ENCODE peak calls at places on chromosomes 2 and 18, in six cellular contexts. One of them, this sample, is unnamed.

GRCh38 chr2:75589344-75590105 is 28.8 kb upstream of the EVA1A start:
- DNase-seq in transverse colon: no peak
- DNase-seq in K562: no peak
- DNase-seq in OCI-LY7: no peak
- DNase-seq in CD4-positive, alpha-beta T cell: no peak
- DNase-seq in psoas muscle: no peak
- DNase-seq in this sample: no peak

GRCh38 chr2:65227035-65227470 is 578 bp upstream of the ACTR2 start:
- DNase-seq in OCI-LY7: peak; percentile 58
- DNase-seq in CD4-positive, alpha-beta T cell: no peak
- DNase-seq in psoas muscle: peak; percentile 31
- DNase-seq in K562: no peak
- DNase-seq in transverse colon: peak; percentile 41
- DNase-seq in this sample: peak; percentile 50

GRCh38 chr18:4450065-4450676 is 4.9 kb downstream of the DLGAP1 start:
- DNase-seq in transverse colon: no peak
- DNase-seq in K562: no peak
- DNase-seq in psoas muscle: no peak
- DNase-seq in CD4-positive, alpha-beta T cell: no peak
- DNase-seq in OCI-LY7: no peak
- DNase-seq in this sample: no peak

GRCh38 chr2:160747771-160748170 is 254.2 kb upstream of the RBMS1 start:
- DNase-seq in psoas muscle: no peak
- DNase-seq in CD4-positive, alpha-beta T cell: no peak
- DNase-seq in transverse colon: no peak
- DNase-seq in K562: no peak
- DNase-seq in OCI-LY7: no peak
- DNase-seq in this sample: no peak

GRCh38 chr2:168851674-168852320 is 38.4 kb downstream of the SPC25 start:
- DNase-seq in K562: peak; percentile 74
- DNase-seq in transverse colon: no peak
- DNase-seq in CD4-positive, alpha-beta T cell: no peak
- DNase-seq in psoas muscle: peak; percentile 26
- DNase-seq in OCI-LY7: no peak
- DNase-seq in this sample: no peak

GRCh38 chr2:173149491-173149890 is 73.8 kb downstream of the MAP3K20 start:
- DNase-seq in K562: no peak
- DNase-seq in OCI-LY7: no peak
- DNase-seq in psoas muscle: no peak
- DNase-seq in CD4-positive, alpha-beta T cell: peak; percentile 3
- DNase-seq in transverse colon: no peak
- DNase-seq in this sample: no peak

GRCh38 chr2:66445781-66446177 is 10.9 kb downstream of the MEIS1 start:
- DNase-seq in K562: no peak
- DNase-seq in transverse colon: no peak
- DNase-seq in CD4-positive, alpha-beta T cell: no peak
- DNase-seq in OCI-LY7: no peak
- DNase-seq in psoas muscle: peak; percentile 30
- DNase-seq in this sample: no peak

GRCh38 chr18:61992285-61992684 is 99.5 kb upstream of the RNF152 start:
- DNase-seq in OCI-LY7: no peak
- DNase-seq in transverse colon: no peak
- DNase-seq in K562: no peak
- DNase-seq in CD4-positive, alpha-beta T cell: no peak
- DNase-seq in psoas muscle: no peak
- DNase-seq in this sample: no peak

GRCh38 chr2:196453613-196454047 is 185.9 kb upstream of the CCDC150 start:
- DNase-seq in transverse colon: peak; percentile 31
- DNase-seq in OCI-LY7: peak; percentile 47
- DNase-seq in CD4-positive, alpha-beta T cell: peak; percentile 15
- DNase-seq in psoas muscle: no peak
- DNase-seq in K562: peak; percentile 9
- DNase-seq in this sample: no peak

GRCh38 chr2:241061275-241061674 is 40.8 kb downstream of the MTERF4 start:
- DNase-seq in psoas muscle: no peak
- DNase-seq in CD4-positive, alpha-beta T cell: no peak
- DNase-seq in K562: no peak
- DNase-seq in OCI-LY7: no peak
- DNase-seq in transverse colon: no peak
- DNase-seq in this sample: peak; percentile 60

GRCh38 chr18:55024568-55024967 is 65.3 kb upstream of the CCDC68 start:
- DNase-seq in psoas muscle: no peak
- DNase-seq in transverse colon: no peak
- DNase-seq in CD4-positive, alpha-beta T cell: no peak
- DNase-seq in K562: no peak
- DNase-seq in OCI-LY7: no peak
- DNase-seq in this sample: no peak

GRCh38 chr2:12931211-12931844 is 214.6 kb downstream of the TRIB2 start:
- DNase-seq in OCI-LY7: peak; percentile 23
- DNase-seq in transverse colon: no peak
- DNase-seq in K562: peak; percentile 9
- DNase-seq in CD4-positive, alpha-beta T cell: no peak
- DNase-seq in psoas muscle: no peak
- DNase-seq in this sample: no peak

GRCh38 chr2:68806511-68807109 is 64.6 kb downstream of the BMP10 start:
- DNase-seq in transverse colon: no peak
- DNase-seq in CD4-positive, alpha-beta T cell: no peak
- DNase-seq in psoas muscle: no peak
- DNase-seq in OCI-LY7: no peak
- DNase-seq in K562: no peak
- DNase-seq in this sample: no peak

GRCh38 chr2:160145471-160145870 is 54.6 kb downstream of the ITGB6 start:
- DNase-seq in CD4-positive, alpha-beta T cell: no peak
- DNase-seq in transverse colon: no peak
- DNase-seq in OCI-LY7: peak; percentile 25
- DNase-seq in K562: no peak
- DNase-seq in psoas muscle: no peak
- DNase-seq in this sample: no peak

GRCh38 chr2:121360566-121361300 is 75.7 kb upstream of the TFCP2L1 start:
- DNase-seq in transverse colon: peak; percentile 49
- DNase-seq in psoas muscle: peak; percentile 40
- DNase-seq in K562: no peak
- DNase-seq in CD4-positive, alpha-beta T cell: no peak
- DNase-seq in OCI-LY7: no peak
- DNase-seq in this sample: peak; percentile 63

GRCh38 chr2:54310314-54310713 is 54.3 kb upstream of the TSPYL6 start:
- DNase-seq in K562: no peak
- DNase-seq in CD4-positive, alpha-beta T cell: no peak
- DNase-seq in psoas muscle: no peak
- DNase-seq in transverse colon: no peak
- DNase-seq in OCI-LY7: no peak
- DNase-seq in this sample: no peak

GRCh38 chr2:201808070-201808469 is 1.7 kb downstream of the CDK15 start:
- DNase-seq in psoas muscle: no peak
- DNase-seq in OCI-LY7: no peak
- DNase-seq in transverse colon: no peak
- DNase-seq in CD4-positive, alpha-beta T cell: no peak
- DNase-seq in K562: no peak
- DNase-seq in this sample: no peak

GRCh38 chr2:101330253-101330921 is 21.9 kb upstream of the RNF149 start:
- DNase-seq in OCI-LY7: no peak
- DNase-seq in psoas muscle: peak; percentile 32
- DNase-seq in K562: no peak
- DNase-seq in CD4-positive, alpha-beta T cell: peak; percentile 48
- DNase-seq in transverse colon: peak; percentile 68
- DNase-seq in this sample: no peak

GRCh38 chr2:191056218-191056617 is 42.2 kb upstream of the STAT1 start:
- DNase-seq in CD4-positive, alpha-beta T cell: no peak
- DNase-seq in OCI-LY7: no peak
- DNase-seq in transverse colon: no peak
- DNase-seq in psoas muscle: no peak
- DNase-seq in K562: no peak
- DNase-seq in this sample: no peak

GRCh38 chr2:74259191-74259590 is 60.8 kb downstream of the MTHFD2 start:
- DNase-seq in CD4-positive, alpha-beta T cell: no peak
- DNase-seq in OCI-LY7: no peak
- DNase-seq in K562: no peak
- DNase-seq in psoas muscle: no peak
- DNase-seq in transverse colon: no peak
- DNase-seq in this sample: no peak

GRCh38 chr18:69757733-69758132 is 189.9 kb downstream of the CD226 start:
- DNase-seq in transverse colon: no peak
- DNase-seq in CD4-positive, alpha-beta T cell: no peak
- DNase-seq in psoas muscle: no peak
- DNase-seq in K562: no peak
- DNase-seq in OCI-LY7: no peak
- DNase-seq in this sample: no peak

GRCh38 chr2:73083886-73084792 is 12.6 kb upstream of the SFXN5 start:
- DNase-seq in psoas muscle: no peak
- DNase-seq in transverse colon: no peak
- DNase-seq in K562: no peak
- DNase-seq in OCI-LY7: no peak
- DNase-seq in CD4-positive, alpha-beta T cell: no peak
- DNase-seq in this sample: no peak

GRCh38 chr2:215657844-215658243 is 222.0 kb upstream of the FN1 start:
- DNase-seq in psoas muscle: no peak
- DNase-seq in transverse colon: no peak
- DNase-seq in CD4-positive, alpha-beta T cell: no peak
- DNase-seq in K562: no peak
- DNase-seq in OCI-LY7: no peak
- DNase-seq in this sample: no peak

GRCh38 chr18:74531043-74531442 is 3.3 kb upstream of the CNDP1 start:
- DNase-seq in psoas muscle: no peak
- DNase-seq in transverse colon: no peak
- DNase-seq in OCI-LY7: no peak
- DNase-seq in K562: no peak
- DNase-seq in CD4-positive, alpha-beta T cell: no peak
- DNase-seq in this sample: no peak

GRCh38 chr18:35193313-35193712 is 47.5 kb upstream of the ZNF397 start:
- DNase-seq in OCI-LY7: no peak
- DNase-seq in transverse colon: no peak
- DNase-seq in psoas muscle: no peak
- DNase-seq in CD4-positive, alpha-beta T cell: no peak
- DNase-seq in K562: no peak
- DNase-seq in this sample: no peak

GRCh38 chr2:202643012-202643858 is 8.5 kb downstream of the FAM117B start:
- DNase-seq in K562: no peak
- DNase-seq in OCI-LY7: peak; percentile 41
- DNase-seq in transverse colon: no peak
- DNase-seq in CD4-positive, alpha-beta T cell: no peak
- DNase-seq in psoas muscle: no peak
- DNase-seq in this sample: no peak

GRCh38 chr18:49243391-49243790 is 217.1 kb downstream of the DYM start:
- DNase-seq in K562: no peak
- DNase-seq in transverse colon: no peak
- DNase-seq in OCI-LY7: no peak
- DNase-seq in psoas muscle: no peak
- DNase-seq in CD4-positive, alpha-beta T cell: no peak
- DNase-seq in this sample: no peak

DNA sequence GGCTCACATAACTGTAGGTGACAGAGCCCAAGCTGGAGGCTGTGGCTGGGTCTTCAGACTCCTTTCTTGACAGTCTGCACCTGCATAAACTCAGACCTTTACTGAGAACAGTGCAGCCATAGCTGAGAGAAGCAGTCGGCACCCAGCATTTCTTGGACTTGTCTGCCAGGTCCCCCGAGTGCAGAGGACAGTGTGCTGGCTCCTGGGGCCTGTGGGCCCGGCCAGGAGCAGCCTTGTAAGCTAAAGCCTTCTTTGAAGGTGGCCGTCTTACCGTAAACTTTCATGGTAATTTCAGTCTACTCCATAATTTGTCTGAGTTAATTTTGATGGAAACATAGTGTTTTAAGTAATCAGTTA is 70.9 kb downstream of the LRRFIP1 start:
- DNase-seq in psoas muscle: no peak
- DNase-seq in K562: no peak
- DNase-seq in CD4-positive, alpha-beta T cell: no peak
- DNase-seq in OCI-LY7: peak; percentile 47
- DNase-seq in transverse colon: no peak
- DNase-seq in this sample: no peak
- H3K27ac ChIP-seq in psoas muscle: peak overlapping the region; percentile 96
- H3K27ac ChIP-seq in K562: no peak overlapping the region
- H3K27ac ChIP-seq in CD4-positive, alpha-beta T cell: peak overlapping the region; percentile 96
- H3K27ac ChIP-seq in OCI-LY7: peak overlapping the region; percentile 99
- H3K27ac ChIP-seq in transverse colon: peak overlapping the region; percentile 97
- H3K27ac ChIP-seq in this sample: peak overlapping the region; percentile 17

DNA sequence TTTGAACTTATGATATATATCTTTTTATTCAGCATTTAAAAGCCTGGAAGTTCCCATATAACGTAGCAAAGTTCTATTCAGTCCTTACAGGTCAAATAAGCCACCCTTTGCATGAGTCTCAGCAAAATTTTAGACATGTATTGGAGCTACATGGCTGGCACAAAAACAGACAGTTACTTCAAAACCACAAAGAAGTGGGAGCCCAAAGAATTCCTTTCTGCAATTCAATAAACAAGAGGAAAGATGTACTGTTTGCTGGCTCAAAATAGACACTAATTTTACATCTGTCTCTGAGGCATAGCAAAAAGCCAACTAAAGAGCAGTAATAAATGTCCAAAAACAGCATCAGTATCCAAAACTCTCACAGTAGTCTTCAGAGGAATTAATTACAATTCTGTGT is 87.0 kb downstream of the ZEB2 start:
- DNase-seq in CD4-positive, alpha-beta T cell: no peak
- DNase-seq in psoas muscle: no peak
- DNase-seq in K562: no peak
- DNase-seq in OCI-LY7: no peak
- DNase-seq in transverse colon: no peak
- DNase-seq in this sample: no peak
- H3K27ac ChIP-seq in CD4-positive, alpha-beta T cell: no peak overlapping the region
- H3K27ac ChIP-seq in psoas muscle: peak overlapping the region; percentile 1
- H3K27ac ChIP-seq in K562: no peak overlapping the region
- H3K27ac ChIP-seq in OCI-LY7: no peak overlapping the region
- H3K27ac ChIP-seq in transverse colon: no peak overlapping the region
- H3K27ac ChIP-seq in this sample: no peak overlapping the region

DNA sequence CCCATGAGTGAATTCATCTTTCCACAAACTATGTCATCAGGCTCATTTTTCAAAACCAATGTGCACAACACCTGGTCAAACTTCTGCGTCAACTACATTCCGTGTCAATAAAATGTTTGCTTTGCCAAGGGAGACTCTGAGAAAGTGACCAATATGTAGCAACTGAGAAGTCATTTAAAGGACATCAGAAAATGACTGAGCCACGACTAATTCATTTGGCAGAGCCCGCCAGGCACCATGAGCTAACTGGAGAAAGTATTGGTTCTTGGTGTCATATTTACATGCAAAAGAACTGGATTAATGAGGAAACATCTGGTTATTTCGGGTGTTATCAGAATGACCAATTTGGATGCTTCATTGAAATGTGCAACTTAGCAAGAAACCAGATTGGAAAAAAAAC is 7.2 kb downstream of the RND3 start:
- DNase-seq in psoas muscle: no peak
- DNase-seq in K562: no peak
- DNase-seq in OCI-LY7: no peak
- DNase-seq in transverse colon: no peak
- DNase-seq in CD4-positive, alpha-beta T cell: no peak
- DNase-seq in this sample: no peak
- H3K27ac ChIP-seq in psoas muscle: no peak overlapping the region
- H3K27ac ChIP-seq in K562: no peak overlapping the region
- H3K27ac ChIP-seq in OCI-LY7: no peak overlapping the region
- H3K27ac ChIP-seq in transverse colon: peak overlapping the region; percentile 89
- H3K27ac ChIP-seq in CD4-positive, alpha-beta T cell: no peak overlapping the region
- H3K27ac ChIP-seq in this sample: no peak overlapping the region

GRCh38 chr2:25586726-25587144 is 86.6 kb downstream of the DTNB start:
- DNase-seq in OCI-LY7: no peak
- DNase-seq in psoas muscle: no peak
- DNase-seq in transverse colon: no peak
- DNase-seq in CD4-positive, alpha-beta T cell: no peak
- DNase-seq in K562: no peak
- DNase-seq in this sample: no peak
- H3K27ac ChIP-seq in OCI-LY7: no peak overlapping the region
- H3K27ac ChIP-seq in psoas muscle: no peak overlapping the region
- H3K27ac ChIP-seq in transverse colon: no peak overlapping the region
- H3K27ac ChIP-seq in CD4-positive, alpha-beta T cell: no peak overlapping the region
- H3K27ac ChIP-seq in K562: no peak overlapping the region
- H3K27ac ChIP-seq in this sample: no peak overlapping the region

GRCh38 chr2:26986576-26986975 is 16.1 kb downstream of the MAPRE3 start:
- DNase-seq in transverse colon: no peak
- DNase-seq in K562: no peak
- DNase-seq in psoas muscle: no peak
- DNase-seq in CD4-positive, alpha-beta T cell: no peak
- DNase-seq in OCI-LY7: no peak
- DNase-seq in this sample: no peak
- H3K27ac ChIP-seq in transverse colon: no peak overlapping the region
- H3K27ac ChIP-seq in K562: no peak overlapping the region
- H3K27ac ChIP-seq in psoas muscle: no peak overlapping the region
- H3K27ac ChIP-seq in CD4-positive, alpha-beta T cell: no peak overlapping the region
- H3K27ac ChIP-seq in OCI-LY7: no peak overlapping the region
- H3K27ac ChIP-seq in this sample: no peak overlapping the region

This sample was measured in lung.